ENCODE peak calls at places on chromosomes 7 and 10, in seven cellular contexts. S is psoas muscle; Z is NCI-H2081; I is NCI-H1092 treated with DMSO at 0.1 percent for 48 hours; A is GM12878; X is bronchial epithelial cell; B is activated T-cell treated with anti-CD3 and anti-CD28 coated beads, Interleukin-2, amount 50 U/mL, for 4 hours. P is an unnamed sample.

GRCh38 chr7:71408276-71408675 is 276.3 kb downstream of the GALNT17 start:
- DNase-seq in I (no peak), Z (no peak), S (no peak), B (no peak), X (no peak), A (no peak), P (no peak)

GRCh38 chr10:79292789-79293746 is 54.2 kb upstream of the PPIF start:
- DNase-seq in Z (no peak), S (no peak), B (peak), A (no peak), I (no peak), X (no peak), P (no peak)

GRCh38 chr7:20435305-20435704 is 104.6 kb downstream of the ITGB8 start:
- DNase-seq in Z (no peak), B (no peak), X (no peak), I (no peak), A (no peak), S (peak), P (no peak)

GRCh38 chr10:120557296-120557810 is 100.3 kb downstream of the PLPP4 start:
- DNase-seq in S (no peak), I (no peak), A (no peak), Z (no peak), X (no peak), B (no peak), P (no peak)

GRCh38 chr10:51389415-51390342 is 309.7 kb downstream of the CSTF2T start:
- DNase-seq in B (peak), I (peak), Z (peak), S (peak), X (peak), A (peak), P (peak)

GRCh38 chr10:15780353-15781135 is 60.8 kb upstream of the ITGA8 start:
- DNase-seq in B (no peak), A (no peak), I (no peak), X (peak), S (peak), Z (no peak), P (peak)

GRCh38 chr7:4818000-4818794 is 42.8 kb downstream of the AP5Z1 start:
- DNase-seq in Z (no peak), A (no peak), S (no peak), B (no peak), X (no peak), I (no peak), P (peak)

GRCh38 chr7:105521027-105521730 is 892 bp downstream of the PUS7 start:
- DNase-seq in I (peak), S (peak), Z (peak), A (no peak), B (peak), X (peak), P (peak)

GRCh38 chr7:122256036-122256805 is 48.3 kb downstream of the FEZF1 start:
- DNase-seq in S (no peak), B (no peak), A (no peak), I (no peak), Z (no peak), X (no peak), P (no peak)

GRCh38 chr7:101465576-101466196 is 103.0 kb downstream of the COL26A1 start:
- DNase-seq in A (no peak), B (no peak), S (no peak), Z (no peak), I (no peak), X (no peak), P (no peak)

GRCh38 chr10:97179731-97180366 is 5.9 kb downstream of the SLIT1 start:
- DNase-seq in S (no peak), X (no peak), A (no peak), Z (peak), B (no peak), I (peak), P (no peak)

GRCh38 chr7:149688836-149689590 is 84.4 kb downstream of the ZNF467 start:
- DNase-seq in I (no peak), X (no peak), A (no peak), B (no peak), Z (no peak), S (no peak), P (no peak)

GRCh38 chr7:95874541-95875265 is 102.3 kb downstream of the DYNC1I1 start:
- DNase-seq in I (no peak), Z (no peak), X (no peak), S (no peak), B (no peak), A (no peak), P (no peak)

GRCh38 chr7:142567676-142568075 is 181.6 kb upstream of the PRSS1 start:
- DNase-seq in A (no peak), B (no peak), S (no peak), I (no peak), X (no peak), Z (no peak), P (no peak)

GRCh38 chr7:158657189-158657746 is 47.3 kb downstream of the NCAPG2 start:
- DNase-seq in Z (no peak), A (peak), S (no peak), I (no peak), X (no peak), B (no peak), P (no peak)

GRCh38 chr10:79403441-79404230 is 41.8 kb downstream of the ZCCHC24 start:
- DNase-seq in X (no peak), B (no peak), I (no peak), S (no peak), A (no peak), Z (no peak), P (peak)

GRCh38 chr10:28806951-28807759 is 129.8 kb downstream of the BAMBI start:
- DNase-seq in B (no peak), I (no peak), S (no peak), Z (no peak), X (no peak), A (no peak), P (no peak)

GRCh38 chr10:93762979-93763391 is 5.2 kb downstream of the LGI1 start:
- DNase-seq in I (no peak), A (peak), S (no peak), B (no peak), X (peak), Z (no peak), P (no peak)

GRCh38 chr10:93718937-93719725 is 16.7 kb upstream of the FRA10AC1 start:
- DNase-seq in X (no peak), S (no peak), I (no peak), Z (no peak), A (no peak), B (no peak), P (no peak)

GRCh38 chr10:11882646-11883375 is 59.7 kb downstream of the PROSER2 start:
- DNase-seq in I (no peak), Z (no peak), B (no peak), X (no peak), A (no peak), S (no peak), P (no peak)

GRCh38 chr10:119190353-119190752 is 11.7 kb upstream of the PRDX3 start:
- DNase-seq in A (no peak), B (no peak), S (no peak), I (no peak), X (peak), Z (no peak), P (no peak)

GRCh38 chr10:71237843-71238623 is 25.7 kb downstream of the UNC5B start:
- DNase-seq in I (no peak), X (no peak), B (no peak), S (no peak), Z (peak), A (no peak), P (no peak)

GRCh38 chr7:519429-519973 is at the start of gene PDGFA:
- DNase-seq in A (no peak), B (no peak), I (peak), Z (peak), S (peak), X (no peak), P (peak)

GRCh38 chr7:33874943-33875342 is 30.4 kb upstream of the BMPER start:
- DNase-seq in X (no peak), A (no peak), S (peak), I (no peak), Z (no peak), B (no peak), P (no peak)

GRCh38 chr7:133723044-133723443 is 404.1 kb upstream of the LRGUK start:
- DNase-seq in Z (no peak), I (no peak), A (no peak), X (no peak), S (no peak), B (no peak), P (no peak)

GRCh38 chr10:133257489-133258065 is 19.1 kb downstream of the ADAM8 start:
- DNase-seq in B (no peak), S (peak), Z (no peak), I (no peak), A (no peak), X (peak), P (peak)

GRCh38 chr10:78973901-78974408 is 94.8 kb upstream of the ZMIZ1 start:
- DNase-seq in Z (peak), S (peak), X (peak), I (peak), B (peak), A (no peak), P (peak)

GRCh38 chr10:14736600-14737081 is 38.1 kb downstream of the FAM107B start:
- DNase-seq in B (no peak), S (no peak), Z (no peak), A (no peak), X (no peak), I (no peak), P (no peak)

GRCh38 chr10:13087601-13087985 is 12.4 kb upstream of the OPTN start:
- DNase-seq in I (no peak), S (no peak), B (no peak), X (no peak), A (no peak), Z (no peak), P (no peak)

GRCh38 chr7:2924866-2925840 is 81.0 kb upstream of the GNA12 start:
- DNase-seq in Z (no peak), I (peak), X (no peak), S (no peak), A (no peak), B (no peak), P (no peak)

P was measured in ovary.